ENCODE peak calls at places on chromosomes 11 and 22, in five cellular contexts. One of them, this sample, is unnamed.

GRCh38 chr11:86067230-86068137 is 1.4 kb downstream of the PICALM start:
- DNase-seq in fibroblast of pulmonary artery: no peak
- DNase-seq in adrenal gland: no peak
- DNase-seq in HepG2: peak; percentile 83
- DNase-seq in tibial nerve: no peak
- DNase-seq in this sample: no peak

GRCh38 chr22:21690401-21690801 is 24.6 kb downstream of the PPIL2 start:
- DNase-seq in fibroblast of pulmonary artery: no peak
- DNase-seq in adrenal gland: no peak
- DNase-seq in HepG2: no peak
- DNase-seq in tibial nerve: no peak
- DNase-seq in this sample: no peak

GRCh38 chr11:116384407-116384806 is 388.4 kb downstream of the BUD13 start:
- DNase-seq in fibroblast of pulmonary artery: no peak
- DNase-seq in adrenal gland: peak; percentile 57
- DNase-seq in HepG2: no peak
- DNase-seq in tibial nerve: no peak
- DNase-seq in this sample: no peak

GRCh38 chr11:23399995-23400394 is 539.7 kb upstream of the CCDC179 start:
- DNase-seq in fibroblast of pulmonary artery: no peak
- DNase-seq in adrenal gland: no peak
- DNase-seq in HepG2: no peak
- DNase-seq in tibial nerve: no peak
- DNase-seq in this sample: no peak

GRCh38 chr11:86671386-86672006 is 920 bp downstream of the ME3 start:
- DNase-seq in fibroblast of pulmonary artery: peak; percentile 26
- DNase-seq in adrenal gland: peak; percentile 83
- DNase-seq in HepG2: no peak
- DNase-seq in tibial nerve: peak; percentile 37
- DNase-seq in this sample: peak; percentile 78

GRCh38 chr11:114774599-114775365 is 96.5 kb downstream of the NXPE2 start:
- DNase-seq in fibroblast of pulmonary artery: peak; percentile 8
- DNase-seq in adrenal gland: peak; percentile 80
- DNase-seq in HepG2: peak; percentile 51
- DNase-seq in tibial nerve: no peak
- DNase-seq in this sample: no peak

GRCh38 chr11:73173755-73174494 is 31.8 kb upstream of the FCHSD2 start:
- DNase-seq in fibroblast of pulmonary artery: no peak
- DNase-seq in adrenal gland: no peak
- DNase-seq in HepG2: peak; percentile 54
- DNase-seq in tibial nerve: no peak
- DNase-seq in this sample: no peak

GRCh38 chr11:20131744-20132666 is 28.3 kb downstream of the DBX1 start:
- DNase-seq in fibroblast of pulmonary artery: peak; percentile 72
- DNase-seq in adrenal gland: peak; percentile 78
- DNase-seq in HepG2: peak; percentile 35
- DNase-seq in tibial nerve: no peak
- DNase-seq in this sample: peak; percentile 84

GRCh38 chr11:124874571-124875255 is 9.5 kb downstream of the ROBO3 start:
- DNase-seq in fibroblast of pulmonary artery: no peak
- DNase-seq in adrenal gland: peak; percentile 47
- DNase-seq in HepG2: no peak
- DNase-seq in tibial nerve: no peak
- DNase-seq in this sample: no peak

GRCh38 chr11:126834149-126834548 is 166.4 kb downstream of the KIRREL3 start:
- DNase-seq in fibroblast of pulmonary artery: peak; percentile 28
- DNase-seq in adrenal gland: no peak
- DNase-seq in HepG2: no peak
- DNase-seq in tibial nerve: no peak
- DNase-seq in this sample: peak; percentile 76

GRCh38 chr22:29030016-29030617 is 31.5 kb downstream of the C22orf31 start:
- DNase-seq in fibroblast of pulmonary artery: peak; percentile 16
- DNase-seq in adrenal gland: no peak
- DNase-seq in HepG2: peak; percentile 72
- DNase-seq in tibial nerve: no peak
- DNase-seq in this sample: peak; percentile 54

GRCh38 chr11:9927670-9928069 is 263.8 kb downstream of the SWAP70 start:
- DNase-seq in fibroblast of pulmonary artery: no peak
- DNase-seq in adrenal gland: no peak
- DNase-seq in HepG2: no peak
- DNase-seq in tibial nerve: no peak
- DNase-seq in this sample: no peak

DNA sequence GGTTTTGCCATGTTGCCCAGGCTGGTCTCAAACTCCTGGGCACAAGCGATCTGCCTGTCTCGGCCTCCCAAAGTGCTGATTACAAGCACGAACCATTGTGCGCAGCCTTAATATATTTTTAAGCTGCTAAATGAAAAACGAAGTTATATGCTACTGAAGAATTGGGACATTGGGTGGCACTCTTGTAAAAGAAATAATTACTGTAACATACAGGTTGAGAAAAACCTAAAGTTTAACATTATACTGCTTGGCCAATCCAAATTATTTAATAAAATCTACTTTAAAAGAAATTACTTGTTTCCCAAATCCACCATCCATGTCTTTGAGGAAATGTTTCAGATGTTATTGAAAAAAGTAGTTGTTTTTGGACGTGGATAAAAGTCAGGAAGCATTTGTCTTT is 37.9 kb upstream of the ARHGAP32 start:
- DNase-seq in fibroblast of pulmonary artery: peak; percentile 49
- DNase-seq in adrenal gland: no peak
- DNase-seq in HepG2: no peak
- DNase-seq in tibial nerve: no peak
- DNase-seq in this sample: peak; percentile 31
- TF ChIP-seq CTCF in fibroblast of pulmonary artery: no peak
- TF ChIP-seq CTCF in adrenal gland: peak; percentile 27
- TF ChIP-seq CTCF in HepG2: peak; percentile 34
- TF ChIP-seq CTCF in tibial nerve: no peak
- TF ChIP-seq CTCF in this sample: no peak

DNA sequence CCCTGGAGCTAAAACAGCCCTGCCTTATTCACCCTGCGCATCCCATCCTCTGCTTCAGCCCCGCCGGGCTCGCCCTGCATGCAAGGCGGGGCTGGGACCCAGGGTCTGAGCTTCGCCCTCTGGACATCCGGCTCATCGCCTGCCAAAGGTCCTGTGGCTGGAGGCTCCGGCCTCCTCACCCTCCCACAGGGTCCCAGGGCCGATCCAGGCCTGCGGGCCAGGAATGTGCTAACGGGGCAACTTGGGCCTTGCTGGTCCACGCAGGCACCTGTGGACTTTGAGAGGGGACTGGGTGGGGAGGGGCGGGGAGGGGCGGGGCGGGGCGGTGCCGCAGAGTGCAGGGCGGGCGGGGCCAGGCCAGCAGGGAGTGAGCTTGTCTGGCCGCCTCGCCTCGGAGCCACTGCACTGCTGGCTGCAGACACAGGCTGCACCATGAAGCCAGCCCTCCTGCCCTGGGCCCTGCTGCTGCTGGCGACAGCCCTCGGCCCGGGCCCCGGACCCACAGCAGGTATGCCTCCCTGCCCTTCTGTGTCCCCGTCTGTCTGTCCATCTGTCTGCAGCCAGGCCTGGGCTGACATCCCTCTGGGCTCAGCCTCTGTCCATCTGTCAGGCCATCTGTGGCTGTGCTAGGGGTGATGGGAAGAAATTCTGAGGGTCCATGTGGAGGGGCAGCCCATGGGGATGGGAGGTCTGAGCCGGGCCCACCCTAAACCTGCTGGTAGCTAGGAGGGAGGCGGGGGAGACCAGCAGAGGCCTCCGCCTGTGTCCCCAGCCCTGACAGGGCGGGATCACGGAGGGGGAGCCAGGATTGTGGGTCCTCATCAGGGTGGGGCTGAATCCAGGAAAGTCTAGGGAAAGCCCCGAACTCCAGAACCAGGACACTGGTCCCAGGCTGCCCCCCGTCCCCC is at the start of gene SUSD2:
- DNase-seq in fibroblast of pulmonary artery: no peak
- DNase-seq in adrenal gland: no peak
- DNase-seq in HepG2: peak; percentile 76
- DNase-seq in tibial nerve: no peak
- DNase-seq in this sample: peak; percentile 30
- H3K4me3 ChIP-seq in fibroblast of pulmonary artery: no peak within 1 kb of the TSS
- H3K4me3 ChIP-seq in adrenal gland: peak within 1 kb of the TSS; percentile 0
- H3K4me3 ChIP-seq in HepG2: peak within 1 kb of the TSS; percentile 25
- H3K4me3 ChIP-seq in tibial nerve: peak within 1 kb of the TSS; percentile 26
- H3K4me3 ChIP-seq in this sample: no peak within 1 kb of the TSS

GRCh38 chr22:37098976-37099577 is 10.4 kb downstream of the TMPRSS6 start:
- DNase-seq in fibroblast of pulmonary artery: no peak
- DNase-seq in adrenal gland: no peak
- DNase-seq in HepG2: no peak
- DNase-seq in tibial nerve: no peak
- DNase-seq in this sample: no peak
- TF ChIP-seq CTCF in fibroblast of pulmonary artery: peak; percentile 20
- TF ChIP-seq CTCF in adrenal gland: no peak
- TF ChIP-seq CTCF in HepG2: peak; percentile 32
- TF ChIP-seq CTCF in tibial nerve: no peak
- TF ChIP-seq CTCF in this sample: peak; percentile 3

GRCh38 chr11:94152678-94153065 is 24.0 kb downstream of the PANX1 start:
- DNase-seq in fibroblast of pulmonary artery: no peak
- DNase-seq in adrenal gland: no peak
- DNase-seq in HepG2: no peak
- DNase-seq in tibial nerve: no peak
- DNase-seq in this sample: no peak
- H3K4me3 ChIP-seq in fibroblast of pulmonary artery: no peak overlapping the region
- H3K4me3 ChIP-seq in adrenal gland: no peak overlapping the region
- H3K4me3 ChIP-seq in HepG2: no peak overlapping the region
- H3K4me3 ChIP-seq in tibial nerve: no peak overlapping the region
- H3K4me3 ChIP-seq in this sample: no peak overlapping the region

GRCh38 chr11:68107689-68108088 is 13.5 kb downstream of the CHKA start:
- DNase-seq in fibroblast of pulmonary artery: no peak
- DNase-seq in adrenal gland: no peak
- DNase-seq in HepG2: peak; percentile 59
- DNase-seq in tibial nerve: no peak
- DNase-seq in this sample: no peak

GRCh38 chr11:68106165-68106940 is 14.8 kb downstream of the CHKA start:
- DNase-seq in fibroblast of pulmonary artery: peak; percentile 42
- DNase-seq in adrenal gland: peak; percentile 84
- DNase-seq in HepG2: peak; percentile 61
- DNase-seq in tibial nerve: no peak
- DNase-seq in this sample: no peak
- TF ChIP-seq CTCF in fibroblast of pulmonary artery: no peak
- TF ChIP-seq CTCF in adrenal gland: no peak
- TF ChIP-seq CTCF in HepG2: peak; percentile 4
- TF ChIP-seq CTCF in tibial nerve: no peak
- TF ChIP-seq CTCF in this sample: no peak

GRCh38 chr11:15104166-15104565 is 10.6 kb upstream of the INSC start:
- DNase-seq in fibroblast of pulmonary artery: no peak
- DNase-seq in adrenal gland: no peak
- DNase-seq in HepG2: no peak
- DNase-seq in tibial nerve: no peak
- DNase-seq in this sample: peak; percentile 60
- H3K4me3 ChIP-seq in fibroblast of pulmonary artery: no peak overlapping the region
- H3K4me3 ChIP-seq in adrenal gland: no peak overlapping the region
- H3K4me3 ChIP-seq in HepG2: no peak overlapping the region
- H3K4me3 ChIP-seq in tibial nerve: no peak overlapping the region
- H3K4me3 ChIP-seq in this sample: no peak overlapping the region

This sample was measured in foreskin fibroblast.